ENCODE peak calls at places on chromosome 18, in seven cellular contexts. P is LoVo; E is esophagus squamous epithelium; V is transverse colon; K is NCI-H524; T is thyroid gland; O is effector memory CD4-positive, alpha-beta T cell. A is an unnamed sample.

GRCh38 chr18:61606759-61607158 is 273.5 kb downstream of the CDH20 start:
- DNase-seq in P (peak; percentile 73), E (no peak), V (peak; percentile 30), K (peak; percentile 29), T (peak; percentile 79), O (no peak), A (peak; percentile 80)

GRCh38 chr18:76476665-76477561 is 18.1 kb downstream of the ZNF516 start:
- DNase-seq in P (peak; percentile 75), E (no peak), V (no peak), K (no peak), T (no peak), O (no peak), A (no peak)

GRCh38 chr18:74796928-74797576 is 199.4 kb downstream of the ZNF407 start:
- DNase-seq in P (peak; percentile 15), E (no peak), V (no peak), K (no peak), T (no peak), O (no peak), A (no peak)

GRCh38 chr18:35029770-35030169 is 11.4 kb upstream of the MAPRE2 start:
- DNase-seq in P (no peak), E (no peak), V (no peak), K (no peak), T (no peak), O (no peak), A (no peak)

GRCh38 chr18:70288851-70289328 is at the start of gene SOCS6:
- DNase-seq in P (peak; percentile 52), E (peak; percentile 4), V (peak; percentile 63), K (peak; percentile 10), T (peak; percentile 70), O (no peak), A (no peak)

GRCh38 chr18:70490008-70490933 is 201.4 kb downstream of the SOCS6 start:
- DNase-seq in P (peak; percentile 59), E (no peak), V (peak; percentile 27), K (peak; percentile 50), T (peak; percentile 13), O (no peak), A (no peak)

GRCh38 chr18:79926715-79927596 is 24.5 kb downstream of the SLC66A2 start:
- DNase-seq in P (no peak), E (no peak), V (peak; percentile 3), K (no peak), T (peak; percentile 86), O (no peak), A (peak; percentile 59)

GRCh38 chr18:61531182-61531581 is 198.0 kb downstream of the CDH20 start:
- DNase-seq in P (no peak), E (no peak), V (no peak), K (peak; percentile 35), T (no peak), O (no peak), A (no peak)

GRCh38 chr18:73908323-73908722 is 239.3 kb downstream of the FBXO15 start:
- DNase-seq in P (no peak), E (no peak), V (no peak), K (no peak), T (no peak), O (no peak), A (no peak)

GRCh38 chr18:45589559-45590041 is 25.7 kb upstream of the SLC14A2 start:
- DNase-seq in P (no peak), E (no peak), V (no peak), K (no peak), T (no peak), O (no peak), A (no peak)

GRCh38 chr18:77250926-77251729 is 1.5 kb downstream of the GALR1 start:
- DNase-seq in P (no peak), E (no peak), V (no peak), K (no peak), T (no peak), O (no peak), A (no peak)

GRCh38 chr18:43760010-43760409 is 482.7 kb upstream of the SYT4 start:
- DNase-seq in P (no peak), E (no peak), V (no peak), K (no peak), T (no peak), O (no peak), A (no peak)

GRCh38 chr18:2139676-2140075 is 431.6 kb downstream of the METTL4 start:
- DNase-seq in P (no peak), E (no peak), V (no peak), K (no peak), T (no peak), O (no peak), A (no peak)

GRCh38 chr18:31657823-31658669 is 26.3 kb downstream of the B4GALT6 start:
- DNase-seq in P (no peak), E (no peak), V (no peak), K (peak; percentile 50), T (no peak), O (no peak), A (no peak)

GRCh38 chr18:37873416-37873815 is 307.8 kb upstream of the CELF4 start:
- DNase-seq in P (no peak), E (no peak), V (no peak), K (peak; percentile 43), T (no peak), O (no peak), A (no peak)

GRCh38 chr18:7575465-7576026 is 8.4 kb downstream of the PTPRM start:
- DNase-seq in P (no peak), E (no peak), V (no peak), K (no peak), T (no peak), O (no peak), A (no peak)

GRCh38 chr18:36561046-36561445 is 263.5 kb downstream of the FHOD3 start:
- DNase-seq in P (no peak), E (no peak), V (no peak), K (no peak), T (no peak), O (no peak), A (no peak)

GRCh38 chr18:64777561-64777960 is 628.7 kb upstream of the LINC00305 start:
- DNase-seq in P (no peak), E (no peak), V (no peak), K (no peak), T (no peak), O (no peak), A (no peak)

GRCh38 chr18:32422185-32422584 is 48.5 kb downstream of the GAREM1 start:
- DNase-seq in P (no peak), E (no peak), V (no peak), K (no peak), T (no peak), O (no peak), A (no peak)

GRCh38 chr18:11820697-11821096 is 30.5 kb upstream of the CHMP1B start:
- DNase-seq in P (no peak), E (no peak), V (no peak), K (no peak), T (no peak), O (no peak), A (no peak)

GRCh38 chr18:3265564-3266033 is 3.7 kb downstream of the MYL12B start:
- DNase-seq in P (no peak), E (no peak), V (no peak), K (no peak), T (no peak), O (no peak), A (no peak)

GRCh38 chr18:8705941-8706544 is 687 bp downstream of the MTCL1 start:
- DNase-seq in P (peak; percentile 9), E (no peak), V (no peak), K (no peak), T (peak; percentile 28), O (no peak), A (no peak)

GRCh38 chr18:79871481-79872091 is 73.8 kb downstream of the KCNG2 start:
- DNase-seq in P (no peak), E (no peak), V (no peak), K (no peak), T (no peak), O (no peak), A (peak; percentile 50)